ENCODE peak calls at places on chromosome 4, in four cellular contexts. One of them, this sample, is unnamed.

GRCh38 chr4:71266090-71266794 is 72.6 kb upstream of the SLC4A4 start:
- DNase-seq in heart left ventricle: no peak
- DNase-seq in Karpas-422: no peak
- DNase-seq in retina: no peak
- DNase-seq in this sample: no peak

GRCh38 chr4:128285085-128286023 is 2.3 kb downstream of the PGRMC2 start:
- DNase-seq in heart left ventricle: no peak
- DNase-seq in Karpas-422: no peak
- DNase-seq in retina: no peak
- DNase-seq in this sample: no peak

GRCh38 chr4:138948918-138949317 is 66.7 kb upstream of the NOCT start:
- DNase-seq in heart left ventricle: no peak
- DNase-seq in Karpas-422: no peak
- DNase-seq in retina: no peak
- DNase-seq in this sample: no peak

GRCh38 chr4:107037188-107037587 is 1.1 kb upstream of the DKK2 start:
- DNase-seq in heart left ventricle: no peak
- DNase-seq in Karpas-422: no peak
- DNase-seq in retina: peak; percentile 85
- DNase-seq in this sample: peak; percentile 73

GRCh38 chr4:65416875-65417274 is 253.4 kb downstream of the EPHA5 start:
- DNase-seq in heart left ventricle: no peak
- DNase-seq in Karpas-422: no peak
- DNase-seq in retina: peak; percentile 50
- DNase-seq in this sample: no peak

GRCh38 chr4:108881190-108881589 is 118.3 kb upstream of the ETNPPL start:
- DNase-seq in heart left ventricle: no peak
- DNase-seq in Karpas-422: no peak
- DNase-seq in retina: no peak
- DNase-seq in this sample: no peak

GRCh38 chr4:183960021-183960420 is 54.9 kb downstream of the STOX2 start:
- DNase-seq in heart left ventricle: peak; percentile 66
- DNase-seq in Karpas-422: no peak
- DNase-seq in retina: peak; percentile 91
- DNase-seq in this sample: peak; percentile 68

GRCh38 chr4:20137176-20137575 is 114.5 kb upstream of the SLIT2 start:
- DNase-seq in heart left ventricle: no peak
- DNase-seq in Karpas-422: no peak
- DNase-seq in retina: no peak
- DNase-seq in this sample: no peak

GRCh38 chr4:21765810-21766407 is 182.7 kb downstream of the KCNIP4 start:
- DNase-seq in heart left ventricle: no peak
- DNase-seq in Karpas-422: peak; percentile 74
- DNase-seq in retina: peak; percentile 71
- DNase-seq in this sample: no peak

GRCh38 chr4:123198706-123199105 is 197.9 kb upstream of the SPRY1 start:
- DNase-seq in heart left ventricle: no peak
- DNase-seq in Karpas-422: no peak
- DNase-seq in retina: no peak
- DNase-seq in this sample: no peak

GRCh38 chr4:157151711-157152110 is 68.8 kb upstream of the GRIA2 start:
- DNase-seq in heart left ventricle: no peak
- DNase-seq in Karpas-422: no peak
- DNase-seq in retina: no peak
- DNase-seq in this sample: no peak

This sample was measured in sigmoid colon.